ENCODE peak calls at places on chromosomes 3 and 15, in nine cellular contexts. H is HCT116, K is H9, M is pancreas, R is keratinocyte, A is dorsolateral prefrontal cortex, V is A549, I is heart right ventricle, L is NB4. F is an unnamed sample.

GRCh38 chr3:194323785-194324735 is 27.1 kb downstream of the CPN2 start:
- DNase-seq in V (peak), I (peak), R (no peak), A (no peak), H (peak), M (no peak), L (peak), K (peak), F (no peak)

GRCh38 chr3:130939753-130940152 is 45.9 kb downstream of the ATP2C1 start:
- DNase-seq in A (no peak), K (no peak), V (peak), H (no peak), M (no peak), I (no peak), L (no peak), R (no peak), F (no peak)

GRCh38 chr15:70741107-70741511 is 22.2 kb downstream of the UACA start:
- DNase-seq in H (peak), R (no peak), I (peak), M (peak), K (no peak), A (no peak), L (peak), V (peak), F (no peak)

GRCh38 chr3:98812851-98813374 is 49.8 kb downstream of the ST3GAL6 start:
- DNase-seq in R (no peak), I (no peak), K (no peak), A (no peak), V (peak), H (no peak), L (peak), M (no peak), F (no peak)

GRCh38 chr3:169984287-169984686 is 17.7 kb downstream of the SEC62 start:
- DNase-seq in M (no peak), R (no peak), V (no peak), L (no peak), A (no peak), I (no peak), K (no peak), H (no peak), F (no peak)

GRCh38 chr3:133829310-133829707 is 23.7 kb downstream of the SRPRB start:
- DNase-seq in H (no peak), L (no peak), R (no peak), K (no peak), M (no peak), I (no peak), A (no peak), V (no peak), F (no peak)

GRCh38 chr15:70199601-70200000 is 101.9 kb upstream of the TLE3 start:
- DNase-seq in H (no peak), A (no peak), K (no peak), I (no peak), M (no peak), V (no peak), R (no peak), L (peak), F (no peak)

GRCh38 chr15:47820047-47820779 is 102.9 kb downstream of the SEMA6D start:
- DNase-seq in H (no peak), V (no peak), I (no peak), L (no peak), R (no peak), K (no peak), M (no peak), A (no peak), F (no peak)

GRCh38 chr3:126124148-126124868 is 40.4 kb upstream of the SLC41A3 start:
- DNase-seq in M (peak), V (no peak), L (no peak), K (peak), H (no peak), R (no peak), I (peak), A (no peak), F (peak)

GRCh38 chr3:98589331-98589870 is 4.0 kb downstream of the CPOX start:
- DNase-seq in A (no peak), H (no peak), I (no peak), M (no peak), R (no peak), L (no peak), V (no peak), K (no peak), F (no peak)

GRCh38 chr3:24763421-24763820 is 268.8 kb upstream of the THRB start:
- DNase-seq in H (no peak), V (no peak), K (no peak), A (no peak), R (no peak), I (no peak), L (no peak), M (no peak), F (no peak)

GRCh38 chr3:77254967-77255831 is 215.3 kb downstream of the ROBO2 start:
- DNase-seq in I (no peak), H (no peak), A (peak), V (peak), R (peak), M (peak), K (peak), L (peak), F (no peak)

GRCh38 chr15:41936155-41936554 is 36.2 kb downstream of the EHD4 start:
- DNase-seq in V (no peak), R (no peak), H (no peak), M (no peak), K (no peak), I (no peak), A (no peak), L (no peak), F (no peak)

GRCh38 chr3:28243424-28244106 is 2.1 kb downstream of the CMC1 start:
- DNase-seq in K (no peak), V (no peak), I (no peak), H (no peak), M (no peak), R (no peak), A (no peak), L (peak), F (no peak)

GRCh38 chr15:94105760-94106159 is 125.6 kb upstream of the MCTP2 start:
- DNase-seq in I (no peak), L (no peak), A (no peak), R (no peak), K (no peak), H (no peak), V (no peak), M (no peak), F (no peak)

GRCh38 chr15:91849749-91850161 is 3.8 kb upstream of the SLCO3A1 start:
- DNase-seq in H (peak), A (no peak), R (no peak), I (no peak), V (peak), M (no peak), K (no peak), L (peak), F (no peak)
- TF ChIP-seq CTCF in H (peak), A (peak), R (peak), I (peak), V (peak), M (no peak), K (peak), L (peak), F (no peak)

GRCh38 chr3:141576744-141577052 is 89.9 kb downstream of the RASA2 start:
- DNase-seq in H (no peak), A (no peak), R (no peak), M (no peak), L (no peak), I (no peak), V (no peak), K (no peak), F (no peak)

GRCh38 chr3:141578197-141578596 is 91.4 kb downstream of the RASA2 start:
- DNase-seq in V (no peak), R (no peak), I (no peak), H (no peak), A (no peak), L (no peak), M (no peak), K (no peak), F (no peak)

GRCh38 chr3:141575879-141576743 is 89.3 kb downstream of the RASA2 start:
- DNase-seq in L (peak), I (no peak), M (no peak), V (peak), R (no peak), A (no peak), H (no peak), K (no peak), F (no peak)
- TF ChIP-seq CTCF in L (peak), I (peak), M (peak), V (peak), R (no peak), A (peak), H (peak), K (peak), F (no peak)

DNA sequence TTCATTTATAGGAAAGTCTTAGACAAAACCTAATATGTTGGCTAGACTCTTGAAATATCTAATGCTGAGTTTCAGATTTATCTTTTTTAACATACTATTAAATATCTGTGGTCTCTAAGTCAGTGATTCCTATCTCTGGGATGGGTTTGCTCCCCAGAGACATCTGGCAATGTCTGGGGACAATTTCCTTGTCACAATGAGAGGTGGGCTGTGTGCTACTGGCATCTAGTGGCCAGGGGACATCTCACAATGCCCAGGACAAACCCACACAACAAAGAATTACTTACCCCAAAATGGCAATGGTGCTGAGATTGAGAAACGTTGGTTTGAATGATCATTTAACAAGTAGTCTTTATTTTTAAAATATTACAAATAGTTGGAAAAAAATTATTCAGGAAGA is 602.1 kb downstream of the MAGI1 start:
- DNase-seq in L (peak), I (no peak), K (no peak), R (no peak), V (peak), H (no peak), A (no peak), M (no peak), F (no peak)
- TF ChIP-seq CTCF in L (peak), I (peak), K (peak), R (peak), V (peak), H (peak), A (peak), M (no peak), F (no peak)

DNA sequence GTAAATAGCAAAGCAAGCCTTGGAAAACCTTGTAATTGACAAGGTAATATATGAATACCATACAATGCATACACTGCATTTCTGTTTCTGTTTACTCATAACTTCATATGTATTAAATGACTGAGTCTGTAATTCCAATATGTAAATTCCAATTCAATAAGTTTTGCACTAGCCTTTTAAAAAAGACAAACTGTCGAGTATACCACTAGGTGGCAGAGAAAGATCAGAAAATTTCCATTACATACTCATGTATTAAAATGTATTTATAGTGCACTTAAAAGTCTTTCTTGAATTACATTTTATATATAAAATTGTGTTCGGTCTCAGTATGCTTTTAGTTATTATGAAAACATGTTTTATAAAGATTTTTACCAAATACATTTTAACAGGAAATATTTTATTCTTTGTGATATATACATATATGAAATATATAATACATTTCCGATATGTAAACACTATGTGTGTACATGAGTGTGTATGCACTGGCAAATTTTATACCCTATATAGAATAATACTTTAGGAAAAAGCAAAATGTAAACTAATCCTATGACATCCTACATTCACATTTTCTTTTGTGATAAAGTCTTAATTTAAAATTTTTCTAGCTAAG is 216.8 kb downstream of the VGLL3 start:
- DNase-seq in I (no peak), V (peak), L (peak), K (no peak), R (no peak), A (no peak), H (no peak), M (no peak), F (no peak)
- TF ChIP-seq CTCF in I (peak), V (peak), L (no peak), K (peak), R (no peak), A (peak), H (peak), M (peak), F (no peak)

DNA sequence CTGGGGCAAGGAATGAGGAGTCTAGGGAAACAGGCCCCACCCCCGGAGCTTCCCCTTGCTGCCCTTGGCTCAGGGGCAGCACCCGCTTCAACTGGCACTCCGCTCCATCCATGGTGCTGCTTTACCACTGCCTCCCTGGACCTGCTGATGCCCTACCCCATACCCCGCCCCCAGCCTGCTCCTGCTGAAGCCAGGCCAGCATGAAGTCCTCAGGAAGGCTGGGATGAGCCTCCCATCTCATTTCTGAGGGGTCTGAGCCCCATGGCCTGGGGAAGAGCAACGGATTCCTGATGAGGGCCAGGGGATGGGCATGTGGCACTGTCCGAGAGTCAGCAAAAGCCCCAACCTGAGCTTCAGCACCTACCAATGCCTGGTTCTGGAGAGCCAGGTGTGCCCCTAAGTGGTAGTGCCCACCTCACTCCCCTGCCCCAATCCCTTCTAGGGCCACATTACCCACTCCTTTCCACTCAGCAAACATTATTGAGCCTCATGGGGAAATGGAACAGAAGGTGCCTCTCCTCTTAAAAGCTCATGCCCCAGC is 21.0 kb downstream of the SEC61A1 start:
- DNase-seq in I (no peak), M (no peak), V (no peak), R (no peak), K (no peak), A (no peak), L (no peak), H (no peak), F (no peak)
- TF ChIP-seq CTCF in I (no peak), M (no peak), V (no peak), R (no peak), K (no peak), A (no peak), L (no peak), H (no peak), F (no peak)

GRCh38 chr3:4690277-4690676 is 197.1 kb downstream of the ITPR1 start:
- DNase-seq in A (no peak), H (no peak), V (no peak), I (no peak), L (no peak), K (no peak), M (no peak), R (no peak), F (no peak)

GRCh38 chr3:4696266-4696665 is 203.1 kb downstream of the ITPR1 start:
- DNase-seq in L (no peak), R (no peak), M (no peak), V (no peak), K (no peak), H (no peak), A (no peak), I (no peak), F (no peak)

GRCh38 chr3:4695846-4696245 is 202.7 kb downstream of the ITPR1 start:
- DNase-seq in R (no peak), H (no peak), K (no peak), V (no peak), A (no peak), L (no peak), I (no peak), M (no peak), F (no peak)

GRCh38 chr3:4689021-4689420 is 195.9 kb downstream of the ITPR1 start:
- DNase-seq in M (no peak), H (no peak), I (no peak), R (no peak), K (no peak), A (no peak), L (no peak), V (no peak), F (no peak)

GRCh38 chr3:4693620-4694019 is 200.5 kb downstream of the ITPR1 start:
- DNase-seq in I (no peak), L (no peak), H (no peak), M (no peak), V (no peak), K (no peak), A (no peak), R (no peak), F (no peak)
- TF ChIP-seq CTCF in I (no peak), L (no peak), H (no peak), M (no peak), V (no peak), K (no peak), A (no peak), R (no peak), F (no peak)

DNA sequence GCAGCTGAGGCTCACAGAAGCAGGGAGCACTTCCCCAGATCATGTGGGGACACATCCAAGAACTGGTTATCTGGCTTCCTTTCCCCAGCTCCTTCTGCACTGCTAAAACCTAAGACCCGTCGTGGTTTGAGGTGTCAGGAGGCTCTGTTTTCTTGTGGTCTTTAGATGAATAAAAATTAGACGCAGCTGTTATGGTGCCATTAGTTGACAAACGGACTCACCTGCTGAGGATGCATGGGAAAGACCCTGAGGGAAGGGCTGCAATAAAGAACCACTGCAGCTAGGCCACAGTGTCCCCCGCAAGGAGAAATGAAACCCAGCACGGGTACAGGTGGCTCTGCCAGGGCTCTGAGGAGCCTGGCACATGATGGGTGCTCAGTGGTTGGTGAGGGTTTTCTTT is 99.4 kb downstream of the IQSEC1 start:
- DNase-seq in A (no peak), L (no peak), K (no peak), H (no peak), R (no peak), M (no peak), I (no peak), V (no peak), F (no peak)
- TF ChIP-seq CTCF in A (no peak), L (no peak), K (no peak), H (no peak), R (no peak), M (no peak), I (no peak), V (no peak), F (no peak)

DNA sequence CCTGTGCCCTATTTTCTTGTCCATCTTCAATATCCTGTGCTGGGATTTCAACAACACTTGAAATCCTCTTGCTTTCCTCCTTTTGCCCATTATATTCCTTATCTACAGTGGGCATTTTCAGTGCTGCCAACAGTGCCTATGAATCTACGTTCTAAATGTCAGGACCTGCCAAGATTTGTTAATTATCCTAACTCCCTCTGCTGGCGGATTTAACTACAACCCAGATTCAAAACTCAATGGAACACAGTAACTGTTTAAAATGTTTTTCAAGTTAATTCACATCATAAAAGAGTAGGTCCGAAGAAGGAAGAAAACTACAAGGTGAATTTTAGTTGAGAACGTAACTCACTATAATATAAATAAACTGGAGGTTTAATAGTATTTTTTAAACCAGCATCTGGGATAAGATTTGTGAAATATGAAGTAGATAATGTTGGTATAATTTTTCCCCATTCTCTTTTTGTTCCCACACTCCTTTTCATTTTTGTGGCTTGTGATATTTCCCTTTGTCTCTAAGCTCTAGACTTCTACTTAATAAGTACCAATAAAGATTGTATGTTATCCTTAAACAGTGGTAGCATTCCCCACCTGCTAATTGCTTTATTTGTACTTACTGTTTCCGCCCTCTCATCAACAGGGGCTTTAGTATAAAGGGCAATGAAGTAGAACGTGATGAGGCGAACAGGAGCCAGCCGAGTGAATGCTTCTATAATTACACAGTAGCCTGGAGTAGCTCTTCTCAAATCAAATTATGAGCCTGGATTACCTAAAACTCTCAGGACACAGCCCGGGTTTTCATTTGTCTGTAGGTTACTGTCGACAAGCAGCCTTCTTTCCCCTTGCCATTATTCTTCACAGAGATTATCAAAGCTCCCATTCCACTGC is 302.5 kb upstream of the ATP11B start:
- DNase-seq in M (no peak), A (no peak), H (peak), I (no peak), K (no peak), L (peak), V (peak), R (no peak), F (no peak)
- TF ChIP-seq CTCF in M (peak), A (peak), H (peak), I (peak), K (peak), L (peak), V (peak), R (peak), F (no peak)

GRCh38 chr3:45343947-45344346 is 44.4 kb upstream of the LARS2 start:
- DNase-seq in R (no peak), A (no peak), K (peak), M (no peak), V (peak), H (peak), I (no peak), L (peak), F (no peak)
- TF ChIP-seq CTCF in R (no peak), A (no peak), K (peak), M (no peak), V (no peak), H (no peak), I (no peak), L (no peak), F (no peak)